ENCODE peak calls at places on chromosomes 3 and 15, in four cellular contexts. X, A, G and O are unnamed samples.

GRCh38 chr3:114626751-114627150 is 332.9 kb downstream of the TIGIT start:
- DNase-seq in X (no peak), A (no peak), G (no peak), O (no peak)

GRCh38 chr15:33293619-33294309 is 17.0 kb upstream of the RYR3 start:
- DNase-seq in X (no peak), A (no peak), G (no peak), O (peak; percentile 52)

GRCh38 chr3:178562143-178562868 is 26.1 kb downstream of the KCNMB2 start:
- DNase-seq in X (no peak), A (no peak), G (no peak), O (no peak)

GRCh38 chr15:80375968-80376891 is 28.0 kb upstream of the ARNT2 start:
- DNase-seq in X (no peak), A (no peak), G (no peak), O (no peak)

GRCh38 chr15:81859737-81860516 is 185.9 kb downstream of the MEX3B start:
- DNase-seq in X (no peak), A (no peak), G (no peak), O (no peak)

GRCh38 chr3:183815565-183815943 is 9.8 kb downstream of the MAP6D1 start:
- DNase-seq in X (no peak), A (no peak), G (no peak), O (no peak)

GRCh38 chr15:89978914-89979313 is 22.2 kb upstream of the ZNF710 start:
- DNase-seq in X (no peak), A (no peak), G (no peak), O (peak; percentile 69)

GRCh38 chr3:194139085-194139976 is 3.4 kb downstream of the HES1 start:
- DNase-seq in X (no peak), A (no peak), G (no peak), O (peak; percentile 93)

GRCh38 chr3:58188921-58189451 is 21.8 kb downstream of the DNASE1L3 start:
- DNase-seq in X (no peak), A (no peak), G (no peak), O (no peak)

GRCh38 chr3:82743196-82743595 is 981.8 kb upstream of the GBE1 start:
- DNase-seq in X (no peak), A (no peak), G (no peak), O (no peak)

GRCh38 chr15:33907326-33907725 is 61.0 kb upstream of the CHRM5 start:
- DNase-seq in X (no peak), A (no peak), G (no peak), O (no peak)

GRCh38 chr3:189602471-189602870 is 28.7 kb upstream of the TP63 start:
- DNase-seq in X (no peak), A (no peak), G (peak; percentile 7), O (no peak)

GRCh38 chr3:3619815-3620214 is 179.4 kb upstream of the LRRN1 start:
- DNase-seq in X (no peak), A (no peak), G (no peak), O (no peak)